ENCODE peak calls at places on chromosome 6, in eight cellular contexts. O is WTC11, Z is A549, V is SK-N-SH, Y is GM12878, N is HCT116, G is K562, T is H1. X is an unnamed sample.

GRCh38 chr6:13281630-13282156 is 46.6 kb downstream of the TBC1D7 start:
- DNase-seq in N (no peak), Z (no peak), G (no peak), Y (no peak), V (no peak), O (no peak), T (no peak), X (no peak)

GRCh38 chr6:82247634-82248232 is at the start of gene IBTK:
- DNase-seq in Y (peak), Z (peak), O (peak), G (peak), T (peak), N (peak), V (peak), X (peak)

GRCh38 chr6:40916816-40917215 is 122.2 kb downstream of the UNC5CL start:
- DNase-seq in V (no peak), G (no peak), N (no peak), Y (no peak), O (no peak), T (no peak), Z (no peak), X (no peak)

GRCh38 chr6:151021878-151022277 is 156.4 kb downstream of the MTHFD1L start:
- DNase-seq in V (no peak), T (no peak), Y (no peak), G (no peak), O (no peak), N (no peak), Z (no peak), X (no peak)

GRCh38 chr6:157514659-157515496 is 133.9 kb downstream of the ZDHHC14 start:
- DNase-seq in Y (no peak), N (no peak), Z (peak), V (no peak), G (peak), T (no peak), O (no peak), X (peak)

GRCh38 chr6:73983367-73983766 is 287.4 kb downstream of the CD109 start:
- DNase-seq in N (no peak), O (no peak), Z (no peak), V (no peak), Y (no peak), T (no peak), G (no peak), X (no peak)

GRCh38 chr6:22657341-22657985 is 88.1 kb downstream of the HDGFL1 start:
- DNase-seq in O (no peak), Y (peak), T (no peak), N (no peak), V (no peak), G (no peak), Z (no peak), X (peak)

GRCh38 chr6:8315154-8315553 is 120.2 kb downstream of the SLC35B3 start:
- DNase-seq in V (no peak), Y (no peak), Z (no peak), G (no peak), O (no peak), T (no peak), N (no peak), X (no peak)

GRCh38 chr6:20028143-20028542 is 184.1 kb downstream of the MBOAT1 start:
- DNase-seq in T (no peak), Z (no peak), G (no peak), N (peak), Y (no peak), O (peak), V (no peak), X (no peak)

GRCh38 chr6:4513561-4513960 is 262.6 kb upstream of the CDYL start:
- DNase-seq in Y (no peak), N (no peak), Z (no peak), V (no peak), G (no peak), O (no peak), T (no peak), X (no peak)

GRCh38 chr6:4510906-4511625 is 265.1 kb upstream of the CDYL start:
- DNase-seq in Y (no peak), Z (no peak), T (no peak), G (no peak), V (no peak), O (no peak), N (no peak), X (no peak)

GRCh38 chr6:4510317-4510716 is 265.9 kb upstream of the CDYL start:
- DNase-seq in N (no peak), G (no peak), T (no peak), O (no peak), Y (no peak), V (no peak), Z (no peak), X (no peak)

GRCh38 chr6:4511626-4512010 is 264.6 kb upstream of the CDYL start:
- DNase-seq in T (no peak), Z (no peak), N (no peak), O (no peak), G (no peak), V (no peak), Y (no peak), X (no peak)

GRCh38 chr6:4512101-4512500 is 264.1 kb upstream of the CDYL start:
- DNase-seq in G (no peak), Y (no peak), T (no peak), Z (no peak), O (no peak), N (no peak), V (no peak), X (no peak)
- TF ChIP-seq MAX in G (no peak), Y (no peak), T (no peak), Z (no peak), O (no peak), N (no peak), V (no peak), X (no peak)

GRCh38 chr6:28537065-28537464 is 11.4 kb downstream of the GPX5 start:
- DNase-seq in Z (no peak), O (peak), N (no peak), Y (no peak), T (no peak), G (no peak), V (peak), X (no peak)

GRCh38 chr6:28530777-28531176 is 5.1 kb downstream of the GPX5 start:
- DNase-seq in Z (no peak), Y (no peak), O (no peak), N (no peak), V (no peak), T (no peak), G (no peak), X (no peak)

GRCh38 chr6:28534880-28535279 is 9.2 kb downstream of the GPX5 start:
- DNase-seq in N (no peak), O (no peak), Y (no peak), T (no peak), Z (no peak), V (no peak), G (no peak), X (no peak)

DNA sequence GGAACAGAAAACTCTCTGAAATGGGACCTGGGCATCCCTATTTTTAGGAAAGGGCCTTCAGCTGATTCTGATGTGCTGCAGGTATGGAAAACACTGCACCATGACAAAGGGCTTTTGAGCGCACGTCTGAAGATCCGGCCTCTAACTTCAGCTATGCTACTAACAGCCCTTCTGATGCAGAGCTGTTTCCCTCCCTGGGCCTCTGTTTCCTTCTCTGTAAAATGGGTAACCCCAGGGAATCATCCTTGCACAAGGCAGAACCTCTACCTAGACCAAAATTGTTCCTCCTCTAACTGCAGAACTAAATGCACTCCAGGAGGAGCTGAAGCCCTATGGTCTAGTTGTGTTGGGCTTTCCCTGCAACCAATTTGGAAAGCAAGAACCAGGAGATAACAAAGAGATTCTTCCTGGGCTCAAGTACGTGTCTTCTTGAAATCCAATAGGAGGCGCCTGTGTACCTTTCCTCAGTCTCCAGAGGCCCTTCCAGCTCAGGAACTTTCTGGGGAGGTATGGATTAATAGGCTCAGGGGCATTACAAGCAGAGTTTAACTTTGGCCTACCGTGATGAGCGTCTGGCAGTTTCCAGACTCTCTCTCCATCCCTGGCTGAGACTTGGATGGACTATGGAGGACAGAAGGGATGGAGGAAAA is 5.9 kb downstream of the GPX5 start:
- DNase-seq in O (no peak), T (no peak), Z (no peak), V (no peak), N (no peak), Y (no peak), G (no peak), X (peak)
- TF ChIP-seq MAX in O (no peak), T (no peak), Z (no peak), V (no peak), N (no peak), Y (no peak), G (no peak), X (no peak)

GRCh38 chr6:33390173-33390572 is 1.4 kb upstream of the KIFC1 start:
- DNase-seq in Z (no peak), Y (no peak), G (no peak), T (no peak), O (no peak), V (no peak), N (no peak), X (no peak)

GRCh38 chr6:33383427-33384185 is 8.0 kb upstream of the KIFC1 start:
- DNase-seq in O (no peak), Y (no peak), G (no peak), T (no peak), V (no peak), Z (no peak), N (no peak), X (no peak)

GRCh38 chr6:33380272-33380981 is 11.2 kb upstream of the KIFC1 start:
- DNase-seq in V (no peak), N (no peak), Y (no peak), T (no peak), G (no peak), O (no peak), Z (no peak), X (no peak)

GRCh38 chr6:33384581-33385020 is 7.0 kb upstream of the KIFC1 start:
- DNase-seq in Y (no peak), O (no peak), Z (peak), N (peak), V (no peak), G (peak), T (no peak), X (no peak)
- TF ChIP-seq MAX in Y (no peak), O (no peak), Z (no peak), N (no peak), V (no peak), G (no peak), T (no peak), X (no peak)

GRCh38 chr6:112501705-112502104 is 154.6 kb downstream of the RFPL4B start:
- DNase-seq in Z (no peak), T (no peak), Y (no peak), O (peak), N (no peak), G (no peak), V (peak), X (no peak)

GRCh38 chr6:112502348-112503130 is 155.4 kb downstream of the RFPL4B start:
- DNase-seq in O (no peak), V (peak), Y (no peak), N (no peak), Z (no peak), T (no peak), G (no peak), X (no peak)

DNA sequence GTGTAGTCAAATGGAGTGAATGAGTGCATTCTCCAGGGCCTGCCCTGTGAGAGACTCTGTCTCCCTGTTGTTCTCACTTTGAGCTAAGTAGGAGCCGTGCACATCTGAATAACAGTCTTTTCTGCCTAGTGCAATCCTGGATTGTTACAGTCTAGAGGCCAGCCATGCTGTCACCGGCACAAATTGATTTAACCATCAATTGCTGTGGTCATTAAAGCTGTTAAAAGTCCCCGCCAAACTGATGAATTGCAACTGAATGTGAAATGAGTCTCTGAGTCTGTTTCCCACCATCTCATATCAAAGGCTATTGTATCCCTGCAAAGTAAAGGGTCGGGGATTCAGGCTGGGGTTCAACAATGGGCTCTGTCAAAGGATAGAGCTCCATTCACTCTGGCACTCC is 156.1 kb downstream of the RFPL4B start:
- DNase-seq in Z (no peak), T (no peak), G (no peak), V (no peak), N (no peak), O (no peak), Y (no peak), X (no peak)
- TF ChIP-seq MAX in Z (no peak), T (no peak), G (no peak), V (no peak), N (no peak), O (no peak), Y (no peak), X (no peak)

DNA sequence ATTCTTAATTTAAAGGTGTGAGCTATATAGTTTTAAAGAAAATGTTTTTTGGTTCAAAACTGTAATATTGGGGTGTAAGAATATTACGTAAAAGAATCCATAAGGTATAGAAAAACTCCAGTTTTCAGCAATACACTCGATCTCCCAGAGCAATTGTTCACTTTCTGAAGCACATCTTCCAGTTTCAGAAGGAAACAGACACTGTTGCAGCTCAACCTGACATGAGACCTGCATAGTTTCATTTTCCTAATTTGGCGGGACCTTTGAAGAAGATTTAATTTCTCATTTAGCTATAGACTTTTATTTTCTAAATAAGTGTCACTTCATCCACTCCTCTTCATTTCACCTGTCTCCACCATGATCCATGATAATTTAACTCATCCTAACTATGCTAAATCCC is 281.5 kb downstream of the HTR1B start:
- DNase-seq in N (no peak), V (no peak), Z (no peak), O (no peak), Y (no peak), G (no peak), T (no peak), X (no peak)
- TF ChIP-seq MAX in N (no peak), V (no peak), Z (no peak), O (no peak), Y (no peak), G (no peak), T (no peak), X (no peak)

GRCh38 chr6:131840936-131841583 is 33.2 kb downstream of the ENPP1 start:
- DNase-seq in V (no peak), Y (no peak), T (no peak), Z (no peak), O (no peak), G (no peak), N (no peak), X (peak)

GRCh38 chr6:131844243-131844841 is 36.5 kb downstream of the ENPP1 start:
- DNase-seq in O (no peak), G (no peak), Y (no peak), Z (no peak), T (no peak), N (no peak), V (no peak), X (peak)

GRCh38 chr6:131839388-131839787 is 31.6 kb downstream of the ENPP1 start:
- DNase-seq in G (no peak), N (no peak), V (no peak), T (no peak), O (no peak), Z (no peak), Y (no peak), X (no peak)

GRCh38 chr6:131843768-131844167 is 35.9 kb downstream of the ENPP1 start:
- DNase-seq in V (no peak), O (no peak), T (no peak), Y (no peak), N (no peak), Z (no peak), G (no peak), X (no peak)

GRCh38 chr6:131840441-131840840 is 32.6 kb downstream of the ENPP1 start:
- DNase-seq in V (no peak), O (no peak), T (no peak), Y (no peak), Z (no peak), N (no peak), G (no peak), X (no peak)
- TF ChIP-seq MAX in V (no peak), O (no peak), T (no peak), Y (no peak), Z (no peak), N (no peak), G (no peak), X (no peak)

GRCh38 chr6:34145161-34146020 is 496 bp downstream of the GRM4 start:
- DNase-seq in Z (no peak), G (peak), V (peak), O (peak), T (no peak), Y (no peak), N (no peak), X (no peak)
- TF ChIP-seq MAX in Z (no peak), G (no peak), V (no peak), O (no peak), T (no peak), Y (no peak), N (peak), X (no peak)

DNA sequence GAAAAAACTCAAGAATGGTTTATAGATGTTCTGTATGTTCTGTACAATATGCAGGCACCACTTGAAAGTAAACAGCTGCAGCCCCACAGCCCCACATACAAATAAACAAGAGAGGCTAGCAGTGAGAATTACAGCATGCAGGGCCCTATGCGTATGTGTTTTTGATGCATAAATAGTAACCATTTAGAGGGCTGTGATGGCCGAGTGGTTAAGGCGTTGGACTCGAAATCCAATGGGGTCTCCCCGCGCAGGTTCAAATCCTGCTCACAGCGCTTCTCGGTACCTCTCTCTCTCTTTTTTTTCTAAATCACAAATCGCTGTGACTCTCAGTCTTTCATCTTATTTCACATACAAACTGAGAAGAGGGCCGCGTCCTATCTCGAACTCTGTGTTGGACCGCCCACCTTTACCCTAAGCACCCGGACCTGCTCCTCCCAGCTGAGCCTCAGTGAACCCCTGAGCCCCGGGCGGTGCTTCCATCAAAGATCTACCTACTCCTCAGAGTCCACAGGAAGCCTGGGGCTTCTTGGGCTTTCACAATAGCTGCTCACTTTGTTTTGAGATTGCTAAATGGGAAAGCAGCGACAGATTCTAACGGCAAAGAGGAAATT is 37.7 kb upstream of the PRSS16 start:
- DNase-seq in N (no peak), Z (no peak), V (no peak), Y (no peak), G (no peak), O (peak), T (no peak), X (no peak)
- TF ChIP-seq MAX in N (no peak), Z (no peak), V (no peak), Y (no peak), G (no peak), O (no peak), T (no peak), X (no peak)

DNA sequence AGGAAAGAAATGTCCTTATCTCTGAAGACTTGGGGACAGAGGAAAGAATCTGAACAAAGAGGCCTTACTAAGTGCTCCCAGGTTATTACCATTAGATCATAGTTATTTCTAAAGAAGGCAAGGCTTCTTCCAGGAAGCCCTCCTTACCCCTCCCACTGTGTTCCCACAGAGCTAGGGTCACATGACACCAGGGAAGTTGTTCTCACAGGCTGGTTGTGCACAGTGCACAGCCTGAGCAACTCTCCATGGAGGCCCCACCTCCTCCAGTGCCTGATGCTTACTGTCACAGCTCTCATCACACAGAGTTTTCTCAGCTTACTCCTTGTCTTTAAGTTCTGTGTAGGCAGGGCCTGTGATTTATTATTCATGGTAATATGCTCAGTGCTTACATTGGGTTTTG is 68.9 kb upstream of the SCGN start:
- DNase-seq in G (no peak), O (no peak), Z (no peak), N (no peak), V (no peak), Y (no peak), T (no peak), X (no peak)
- TF ChIP-seq MAX in G (no peak), O (no peak), Z (no peak), N (no peak), V (no peak), Y (no peak), T (no peak), X (no peak)

GRCh38 chr6:28940294-28940858 is 16.6 kb upstream of the TRIM27 start:
- DNase-seq in Y (peak), N (no peak), O (peak), Z (no peak), T (peak), G (peak), V (peak), X (peak)
- TF ChIP-seq MAX in Y (no peak), N (no peak), O (no peak), Z (no peak), T (no peak), G (no peak), V (no peak), X (peak)

X was measured in HepG2.